ENCODE peak calls at places on chromosomes 16 and 17, in four cellular contexts. W is BJ, U is RWPE1, D is osteocyte. I is an unnamed sample.

GRCh38 chr17:29663155-29663554 is 40.4 kb upstream of the CORO6 start:
- DNase-seq in W (no peak), U (no peak), D (no peak), I (no peak)

GRCh38 chr17:50443492-50444051 is 17.6 kb downstream of the ACSF2 start:
- DNase-seq in W (no peak), U (no peak), D (no peak), I (no peak)

GRCh38 chr16:66052745-66053144 is 313.7 kb upstream of the CDH5 start:
- DNase-seq in W (no peak), U (no peak), D (peak), I (no peak)

GRCh38 chr17:3890082-3890892 is 2.6 kb downstream of the CAMKK1 start:
- DNase-seq in W (peak), U (peak), D (peak), I (no peak)

GRCh38 chr16:19102187-19102872 is 11.4 kb upstream of the ITPRIPL2 start:
- DNase-seq in W (no peak), U (no peak), D (no peak), I (no peak)

GRCh38 chr16:46801428-46802049 is 29.4 kb downstream of the C16orf87 start:
- DNase-seq in W (no peak), U (peak), D (no peak), I (no peak)

GRCh38 chr17:49438885-49439284 is 24.2 kb upstream of the PHB1 start:
- DNase-seq in W (no peak), U (no peak), D (no peak), I (no peak)

GRCh38 chr16:4946917-4947316 is 10.0 kb upstream of the PPL start:
- DNase-seq in W (no peak), U (no peak), D (no peak), I (no peak)

GRCh38 chr17:10337136-10337535 is 35.7 kb downstream of the MYH13 start:
- DNase-seq in W (no peak), U (no peak), D (no peak), I (no peak)

GRCh38 chr16:1379054-1379862 is 27.5 kb downstream of the GNPTG start:
- DNase-seq in W (peak), U (peak), D (peak), I (no peak)

GRCh38 chr17:3738562-3739295 is 15.0 kb downstream of the HASPIN start:
- DNase-seq in W (no peak), U (peak), D (no peak), I (no peak)

GRCh38 chr17:40561871-40562611 is 3.2 kb downstream of the CCR7 start:
- DNase-seq in W (no peak), U (no peak), D (peak), I (no peak)

GRCh38 chr16:13983625-13984024 is 63.7 kb downstream of the ERCC4 start:
- DNase-seq in W (no peak), U (no peak), D (no peak), I (no peak)

GRCh38 chr17:51120357-51120738 is 320 bp downstream of the SPAG9 start:
- DNase-seq in W (no peak), U (peak), D (no peak), I (no peak)

GRCh38 chr16:85616608-85617311 is 3.6 kb downstream of the GSE1 start:
- DNase-seq in W (no peak), U (no peak), D (no peak), I (no peak)

GRCh38 chr16:81201267-81201666 is 37.2 kb upstream of the BCO1 start:
- DNase-seq in W (no peak), U (no peak), D (no peak), I (no peak)

GRCh38 chr17:39704821-39705551 is 5.1 kb downstream of the ERBB2 start:
- DNase-seq in W (no peak), U (no peak), D (peak), I (no peak)

DNA sequence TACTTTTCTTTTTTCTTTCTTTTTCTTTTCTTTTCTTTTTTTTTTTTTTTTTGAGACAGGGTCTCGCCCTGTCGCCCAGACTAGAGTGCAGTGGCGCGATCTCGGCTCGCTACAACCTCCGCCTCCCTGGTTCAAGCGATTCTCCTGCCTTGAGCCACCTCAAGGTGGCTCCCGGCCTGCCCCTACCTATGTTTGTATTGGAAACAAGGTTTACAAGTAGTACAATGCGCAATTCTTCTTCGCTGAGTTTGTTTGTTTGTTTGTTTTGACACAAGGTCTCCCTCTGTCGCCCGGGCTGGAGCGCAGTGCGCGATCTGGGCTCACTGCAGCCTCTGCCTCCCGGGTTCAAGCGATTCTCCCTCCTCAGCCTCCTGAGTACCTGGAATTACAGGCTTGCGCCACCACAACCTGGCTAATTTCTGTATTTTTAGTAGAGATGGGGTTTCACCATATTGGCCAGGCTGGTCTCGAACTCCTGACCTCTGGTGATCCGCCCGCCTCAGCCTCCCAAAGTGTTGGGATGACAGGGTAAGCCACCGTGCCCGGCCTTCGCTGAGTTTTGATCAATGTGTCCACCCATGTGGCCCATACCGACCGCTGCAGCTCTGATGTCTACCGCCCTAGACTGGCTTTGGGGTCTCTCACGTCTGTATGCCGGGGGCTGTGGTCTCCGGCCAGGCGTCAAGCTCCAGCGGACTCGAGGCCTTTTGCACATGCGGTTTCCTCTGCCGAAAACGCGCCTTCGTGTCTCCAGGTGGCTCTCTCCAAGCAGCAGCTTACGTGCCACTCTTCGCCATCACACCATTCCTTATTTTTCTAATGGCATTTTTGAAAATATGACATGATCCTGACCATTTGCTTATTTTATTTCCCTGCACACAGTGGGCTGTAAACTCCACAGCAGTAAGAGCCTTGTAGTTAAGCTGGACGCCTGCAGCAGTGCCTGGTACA is 1.1 kb upstream of the YBX2 start:
- DNase-seq in W (no peak), U (no peak), D (no peak), I (no peak)
- TF ChIP-seq CTCF in W (no peak), U (no peak), D (no peak), I (no peak)

DNA sequence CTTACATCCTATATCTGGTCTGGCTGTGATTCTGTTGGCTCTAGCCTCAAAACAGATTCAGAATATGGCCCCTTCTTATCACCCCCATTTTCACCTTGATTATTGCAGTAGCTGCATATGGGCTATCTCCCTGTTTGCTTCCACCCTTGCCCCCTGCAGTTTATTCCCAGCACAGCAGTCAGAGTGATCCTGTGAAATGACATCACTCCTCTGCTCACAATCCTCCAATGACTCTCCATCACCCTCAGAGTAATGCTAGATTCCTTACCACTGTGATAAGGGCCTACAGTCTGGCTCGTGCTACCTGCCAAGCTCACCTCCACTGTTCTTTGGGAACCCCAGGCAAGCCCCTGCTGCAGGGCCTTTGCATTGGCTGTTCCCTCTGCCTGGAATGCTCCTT is 92.5 kb downstream of the ASIC2 start:
- DNase-seq in W (no peak), U (peak), D (no peak), I (no peak)
- TF ChIP-seq CTCF in W (no peak), U (no peak), D (no peak), I (no peak)

DNA sequence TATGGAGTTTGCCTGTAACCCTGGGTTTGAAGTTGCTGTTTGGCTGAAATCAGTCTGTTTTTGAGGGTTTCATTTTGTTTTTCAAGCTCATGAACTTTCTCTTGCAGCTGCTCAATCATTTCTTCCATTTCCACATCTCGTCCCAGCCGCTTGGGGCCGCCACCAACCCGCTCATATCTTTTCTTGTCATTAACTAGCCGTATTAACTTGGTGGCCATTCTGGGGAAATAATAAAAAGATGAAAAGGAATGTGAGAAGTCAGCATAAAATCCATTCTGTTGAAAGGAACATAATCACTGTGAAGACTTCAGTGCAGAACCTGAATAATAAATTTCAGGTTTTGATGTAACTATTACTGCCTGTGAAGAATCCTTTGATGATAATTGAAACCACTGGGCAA is 11.5 kb downstream of the RPGRIP1L start:
- DNase-seq in W (no peak), U (no peak), D (no peak), I (no peak)
- TF ChIP-seq CTCF in W (peak), U (peak), D (peak), I (no peak)

GRCh38 chr17:56545056-56545455 is 48.4 kb upstream of the NOG start:
- DNase-seq in W (no peak), U (no peak), D (no peak), I (no peak)

GRCh38 chr17:56536766-56537165 is 56.7 kb upstream of the NOG start:
- DNase-seq in W (no peak), U (no peak), D (no peak), I (no peak)

GRCh38 chr17:56543280-56543679 is 50.2 kb upstream of the NOG start:
- DNase-seq in W (no peak), U (no peak), D (no peak), I (no peak)

GRCh38 chr17:56545930-56546329 is 47.6 kb upstream of the NOG start:
- DNase-seq in W (no peak), U (no peak), D (no peak), I (no peak)

DNA sequence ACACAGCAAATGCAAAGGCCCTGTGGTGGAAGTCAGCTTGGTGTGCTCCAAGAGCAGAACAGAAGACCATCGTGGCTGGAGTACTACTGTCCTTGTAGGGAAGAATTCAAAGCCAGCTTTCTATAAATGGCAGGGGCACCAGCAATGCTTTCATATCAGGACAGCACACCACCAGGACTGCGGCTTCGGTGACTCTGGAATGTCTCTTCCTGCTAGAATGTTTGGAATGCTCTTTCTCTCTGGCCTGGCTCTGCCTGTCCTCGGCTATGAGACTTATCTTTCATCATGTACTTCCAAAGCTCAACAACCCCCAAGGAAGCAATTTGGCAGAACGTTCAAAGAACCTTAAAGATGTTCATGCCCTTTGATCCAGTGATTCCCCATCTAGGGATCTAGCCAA is 52.7 kb upstream of the NOG start:
- DNase-seq in W (no peak), U (no peak), D (no peak), I (no peak)
- TF ChIP-seq CTCF in W (no peak), U (no peak), D (no peak), I (no peak)

DNA sequence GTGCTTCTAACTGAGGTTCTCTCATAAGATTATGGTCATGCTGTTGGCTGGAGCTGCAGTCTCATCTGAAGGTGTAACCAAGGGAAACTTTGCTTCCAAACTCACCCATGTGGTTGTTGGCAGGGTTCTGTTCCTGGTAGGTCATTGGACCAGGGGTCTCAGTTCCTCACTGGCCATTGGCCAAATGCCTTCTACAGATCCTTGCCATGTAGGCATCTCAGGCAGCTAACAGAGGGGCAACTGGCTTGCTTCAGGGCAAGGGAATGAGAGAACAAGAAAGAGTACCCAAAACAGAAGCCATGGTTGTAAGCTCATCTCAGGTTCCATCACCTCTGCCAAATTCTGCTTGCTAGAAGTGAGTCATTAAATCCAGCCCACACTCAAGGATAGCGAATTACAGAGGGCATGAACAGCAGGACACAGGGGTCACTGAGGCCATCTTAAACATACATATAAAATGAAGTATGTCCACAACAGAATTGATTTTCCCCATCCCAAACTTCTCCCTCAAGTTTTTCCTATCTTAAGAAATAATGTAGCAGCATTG is 42.3 kb upstream of the CES5A start:
- DNase-seq in W (no peak), U (no peak), D (no peak), I (peak)
- TF ChIP-seq CTCF in W (no peak), U (no peak), D (no peak), I (no peak)

GRCh38 chr16:10616744-10617640 is 36.6 kb upstream of the EMP2 start:
- DNase-seq in W (no peak), U (peak), D (no peak), I (no peak)
- TF ChIP-seq CTCF in W (peak), U (peak), D (no peak), I (no peak)

GRCh38 chr17:17535957-17536356 is 39.8 kb upstream of the RASD1 start:
- DNase-seq in W (no peak), U (no peak), D (no peak), I (no peak)
- TF ChIP-seq CTCF in W (no peak), U (no peak), D (no peak), I (no peak)

GRCh38 chr17:82300707-82301270 is 16.6 kb downstream of the CD7 start:
- DNase-seq in W (no peak), U (peak), D (peak), I (no peak)
- TF ChIP-seq CTCF in W (peak), U (peak), D (peak), I (peak)

GRCh38 chr16:17258848-17259713 is 211.7 kb downstream of the XYLT1 start:
- DNase-seq in W (no peak), U (no peak), D (no peak), I (no peak)
- TF ChIP-seq CTCF in W (no peak), U (no peak), D (no peak), I (no peak)

DNA sequence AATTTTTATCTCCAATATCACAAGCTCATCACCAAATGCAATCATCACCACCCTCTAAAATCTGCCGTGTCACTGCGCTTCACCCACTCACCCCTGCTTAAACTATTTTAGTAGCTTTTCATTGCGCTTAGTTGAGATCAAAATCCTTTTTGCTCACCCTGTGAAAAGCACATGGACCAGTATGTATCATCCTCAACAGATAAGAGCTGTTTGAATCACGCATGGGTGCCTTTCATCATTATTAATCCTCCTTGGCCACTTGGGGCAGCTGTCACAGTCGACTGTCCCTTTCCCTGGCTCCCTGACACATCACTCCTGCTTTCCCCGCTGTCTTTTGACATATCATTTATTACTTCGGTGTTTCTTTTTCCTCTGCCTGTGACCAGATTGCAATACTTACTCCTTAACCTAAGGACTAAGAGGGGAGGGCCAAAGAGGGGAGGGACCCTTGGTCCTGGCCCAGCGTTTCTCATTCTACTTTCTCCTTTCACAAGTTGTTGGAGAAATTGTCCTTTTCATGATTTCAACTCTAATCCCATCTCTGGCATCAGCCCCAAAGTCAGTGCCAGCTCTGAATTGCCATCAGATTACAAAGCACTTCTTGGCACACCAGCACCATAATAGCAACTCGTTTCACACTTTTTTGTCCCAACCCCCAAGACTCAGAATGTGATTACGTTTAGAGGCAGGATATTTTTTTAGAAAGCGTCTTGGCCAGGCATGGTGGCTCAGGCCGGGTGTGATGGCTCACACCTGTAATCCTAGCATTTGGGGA is 8.6 kb upstream of the KDM6B start:
- DNase-seq in W (no peak), U (no peak), D (no peak), I (no peak)
- TF ChIP-seq CTCF in W (no peak), U (no peak), D (no peak), I (no peak)